ENCODE peak calls at places on chromosomes 12 and 14, in nine cellular contexts. K is IMR-90, X is GM23248, T is small intestine, J is HCT116, H is heart right ventricle, C is uterus, W is NT2/D1, U is psoas muscle. I is an unnamed sample.

GRCh38 chr12:22333186-22333745 is 1.2 kb downstream of the ST8SIA1 start:
- DNase-seq in K (peak), U (no peak), C (no peak), J (no peak), W (no peak), X (peak), T (no peak), H (no peak), I (no peak)

GRCh38 chr12:45577844-45578399 is 151.6 kb upstream of the ARID2 start:
- DNase-seq in T (no peak), X (peak), K (no peak), C (no peak), H (no peak), W (no peak), U (no peak), J (no peak), I (no peak)

GRCh38 chr14:104893435-104894207 is 28.6 kb downstream of the CEP170B start:
- DNase-seq in W (no peak), C (peak), T (peak), K (no peak), H (peak), J (no peak), U (peak), X (no peak), I (no peak)

GRCh38 chr14:63524537-63525155 is 18.5 kb downstream of the PPP2R5E start:
- DNase-seq in X (no peak), U (no peak), J (no peak), W (no peak), K (no peak), T (peak), H (no peak), C (no peak), I (no peak)

GRCh38 chr12:124453419-124454351 is 113.7 kb downstream of the NCOR2 start:
- DNase-seq in J (peak), U (peak), W (no peak), C (peak), H (peak), T (peak), X (peak), K (peak), I (no peak)

GRCh38 chr12:118866346-118866745 is 115.0 kb upstream of the SRRM4 start:
- DNase-seq in C (no peak), K (no peak), X (no peak), W (no peak), T (no peak), H (no peak), J (no peak), U (no peak), I (no peak)

GRCh38 chr14:88503754-88504406 is 50.9 kb downstream of the PTPN21 start:
- DNase-seq in J (no peak), U (no peak), C (no peak), K (no peak), T (no peak), X (no peak), W (no peak), H (no peak), I (no peak)

GRCh38 chr14:63672417-63673180 is 30.9 kb upstream of the WDR89 start:
- DNase-seq in X (peak), K (peak), C (no peak), W (no peak), U (no peak), T (no peak), H (no peak), J (no peak), I (no peak)

GRCh38 chr12:93824514-93825500 is 147.6 kb downstream of the CRADD start:
- DNase-seq in J (no peak), X (peak), K (peak), T (no peak), H (no peak), C (no peak), W (peak), U (no peak), I (no peak)

GRCh38 chr12:31866523-31866922 is 92.7 kb upstream of the RESF1 start:
- DNase-seq in X (no peak), U (no peak), J (no peak), T (no peak), W (no peak), K (no peak), C (no peak), H (no peak), I (no peak)

GRCh38 chr12:54139030-54139429 is 49.8 kb downstream of the SMUG1 start:
- DNase-seq in H (no peak), C (no peak), W (no peak), X (peak), K (no peak), U (no peak), T (no peak), J (no peak), I (no peak)

GRCh38 chr12:57852620-57853509 is 6.3 kb upstream of the CTDSP2 start:
- DNase-seq in U (peak), J (no peak), C (peak), H (peak), W (no peak), K (no peak), T (no peak), X (no peak), I (no peak)

GRCh38 chr12:57853864-57854556 is 7.5 kb upstream of the CTDSP2 start:
- DNase-seq in W (no peak), K (no peak), T (no peak), H (no peak), C (no peak), J (no peak), X (no peak), U (no peak), I (no peak)

GRCh38 chr12:57851552-57852186 is 5.1 kb upstream of the CTDSP2 start:
- DNase-seq in X (no peak), H (no peak), J (no peak), W (no peak), C (no peak), U (no peak), K (no peak), T (no peak), I (no peak)

GRCh38 chr12:57850924-57851323 is 4.4 kb upstream of the CTDSP2 start:
- DNase-seq in U (no peak), T (no peak), C (no peak), K (no peak), H (no peak), X (no peak), W (no peak), J (no peak), I (no peak)

GRCh38 chr12:57852195-57852594 is 5.7 kb upstream of the CTDSP2 start:
- DNase-seq in C (no peak), W (no peak), U (no peak), J (no peak), K (no peak), T (no peak), X (no peak), H (no peak), I (no peak)
- H3K4me3 ChIP-seq in C (peak), W (peak), U (peak), J (no peak), K (no peak), T (no peak), X (peak), H (peak), I (no peak)

DNA sequence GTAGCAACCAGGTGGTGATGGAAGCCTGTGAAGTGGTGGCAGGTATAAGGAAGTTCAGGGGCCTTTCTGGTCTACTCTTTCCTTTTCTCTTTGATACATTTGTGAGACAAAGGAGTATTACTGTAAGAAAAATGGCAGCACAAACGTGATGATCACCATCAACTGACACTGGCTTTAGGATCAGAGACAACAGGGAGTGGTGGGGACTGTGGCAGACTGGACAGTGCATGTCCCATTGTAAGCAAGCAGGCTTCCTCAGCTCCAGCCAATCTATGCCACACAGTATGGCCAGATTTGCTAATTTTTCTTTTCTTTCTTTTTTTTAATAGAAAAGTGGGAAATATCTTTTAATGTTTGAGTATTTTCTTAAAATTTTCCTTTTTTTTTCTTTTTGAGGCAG is 19.0 kb upstream of the IFT81 start:
- DNase-seq in U (no peak), C (no peak), K (no peak), W (no peak), X (no peak), T (no peak), J (no peak), H (no peak), I (no peak)
- H3K4me3 ChIP-seq in U (no peak), C (no peak), K (no peak), W (no peak), X (no peak), T (no peak), J (no peak), H (no peak), I (no peak)

DNA sequence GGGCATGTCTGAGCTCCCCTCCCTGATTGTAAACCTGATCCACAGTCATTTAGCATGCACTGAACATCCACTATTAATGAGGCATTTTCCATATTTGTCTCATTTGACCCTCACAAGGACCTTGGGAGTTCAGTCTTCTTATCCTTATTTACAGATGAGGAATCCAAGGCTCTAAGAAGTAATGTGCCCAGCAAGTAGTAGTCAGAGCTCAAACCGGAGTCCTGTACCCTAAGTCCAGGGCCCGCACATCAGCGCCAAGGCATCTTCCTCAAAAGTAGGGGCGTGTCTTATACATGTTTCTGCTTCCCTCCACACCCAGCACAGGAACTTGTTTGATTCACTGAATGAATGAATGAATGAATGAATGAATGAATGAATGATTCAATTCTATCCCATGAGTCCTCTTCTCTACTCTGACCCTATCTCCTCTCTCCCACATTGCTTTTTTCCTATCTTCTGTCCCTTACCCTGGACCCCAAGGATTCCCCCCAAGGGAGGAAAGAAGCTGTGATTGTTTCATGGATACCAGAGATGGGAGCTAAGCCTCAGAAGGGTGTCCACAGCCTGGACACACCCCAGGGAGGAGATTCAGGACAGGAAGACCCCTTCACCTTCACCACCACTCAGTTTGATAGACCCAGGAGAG is 21.8 kb upstream of the KRT8 start:
- DNase-seq in K (no peak), X (peak), U (no peak), W (no peak), J (no peak), C (no peak), H (no peak), T (peak), I (no peak)
- H3K4me3 ChIP-seq in K (no peak), X (no peak), U (no peak), W (no peak), J (peak), C (no peak), H (no peak), T (no peak), I (no peak)

GRCh38 chr12:47296828-47297227 is 217.1 kb upstream of the AMIGO2 start:
- DNase-seq in J (no peak), X (no peak), K (no peak), H (no peak), W (no peak), C (no peak), U (no peak), T (no peak), I (no peak)

GRCh38 chr12:47297993-47298392 is 218.2 kb upstream of the AMIGO2 start:
- DNase-seq in T (no peak), C (no peak), W (no peak), U (no peak), X (no peak), J (no peak), H (no peak), K (no peak), I (no peak)

GRCh38 chr12:47303207-47303606 is 223.4 kb upstream of the AMIGO2 start:
- DNase-seq in W (no peak), K (peak), H (no peak), C (no peak), U (no peak), J (no peak), X (no peak), T (no peak), I (peak)

GRCh38 chr12:47302111-47302597 is 222.4 kb upstream of the AMIGO2 start:
- DNase-seq in H (no peak), T (no peak), J (no peak), W (no peak), U (no peak), X (no peak), C (peak), K (no peak), I (no peak)

DNA sequence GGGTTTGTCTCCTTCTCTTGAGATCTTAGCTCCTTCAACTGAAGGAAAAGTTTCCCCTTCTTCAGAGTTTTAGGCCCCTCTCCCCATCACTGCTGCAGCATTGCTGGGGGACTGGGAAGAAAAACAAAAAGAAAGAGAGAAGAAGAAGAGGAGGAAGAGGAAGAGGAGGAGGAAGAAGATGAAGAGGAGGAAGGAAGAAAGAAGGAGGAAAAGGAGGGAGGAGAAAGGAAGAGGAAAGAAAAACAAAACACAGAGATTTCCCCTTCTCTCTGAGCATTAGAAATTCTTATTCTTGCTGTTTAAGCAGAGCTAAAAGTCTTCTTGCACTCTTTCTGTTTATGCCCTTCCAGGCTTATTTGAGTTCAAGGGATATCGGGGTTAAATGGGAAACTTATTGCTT is 219.8 kb upstream of the AMIGO2 start:
- DNase-seq in C (no peak), X (no peak), K (no peak), T (no peak), W (no peak), U (no peak), J (no peak), H (no peak), I (no peak)
- H3K4me3 ChIP-seq in C (no peak), X (no peak), K (no peak), T (no peak), W (no peak), U (no peak), J (no peak), H (no peak), I (no peak)